ENCODE peak calls at places on chromosomes 7 and 10, in nine cellular contexts. One of them, this sample, is unnamed.

GRCh38 chr7:54615545-54615944 is 73.4 kb downstream of the VSTM2A start:
- DNase-seq in brain microvascular endothelial cell: no peak
- DNase-seq in GF-D8: no peak
- DNase-seq in stimulated activated CD8-positive, alpha-beta memory T cell treated with anti-CD3 and anti-CD28 coated beads, Interleukin-7, amount 100 ng/mL, for 1 hour: no peak
- DNase-seq in ELR: peak; percentile 2
- DNase-seq in aorta: no peak
- DNase-seq in activated T-cell treated with anti-CD3 and anti-CD28 coated beads for 1 hour: no peak
- DNase-seq in mesothelial cell of epicardium: no peak
- DNase-seq in nephron progenitor cell: no peak
- DNase-seq in this sample: no peak

GRCh38 chr7:12821746-12822145 is 134.3 kb downstream of the ARL4A start:
- DNase-seq in brain microvascular endothelial cell: no peak
- DNase-seq in GF-D8: no peak
- DNase-seq in stimulated activated CD8-positive, alpha-beta memory T cell treated with anti-CD3 and anti-CD28 coated beads, Interleukin-7, amount 100 ng/mL, for 1 hour: no peak
- DNase-seq in ELR: no peak
- DNase-seq in aorta: no peak
- DNase-seq in activated T-cell treated with anti-CD3 and anti-CD28 coated beads for 1 hour: no peak
- DNase-seq in mesothelial cell of epicardium: no peak
- DNase-seq in nephron progenitor cell: no peak
- DNase-seq in this sample: no peak

GRCh38 chr10:98301664-98302319 is 33.8 kb upstream of the LOXL4 start:
- DNase-seq in brain microvascular endothelial cell: no peak
- DNase-seq in GF-D8: no peak
- DNase-seq in stimulated activated CD8-positive, alpha-beta memory T cell treated with anti-CD3 and anti-CD28 coated beads, Interleukin-7, amount 100 ng/mL, for 1 hour: no peak
- DNase-seq in ELR: no peak
- DNase-seq in aorta: no peak
- DNase-seq in activated T-cell treated with anti-CD3 and anti-CD28 coated beads for 1 hour: no peak
- DNase-seq in mesothelial cell of epicardium: no peak
- DNase-seq in nephron progenitor cell: no peak
- DNase-seq in this sample: no peak

GRCh38 chr10:63713191-63714144 is 192.3 kb downstream of the REEP3 start:
- DNase-seq in brain microvascular endothelial cell: peak; percentile 63
- DNase-seq in GF-D8: no peak
- DNase-seq in stimulated activated CD8-positive, alpha-beta memory T cell treated with anti-CD3 and anti-CD28 coated beads, Interleukin-7, amount 100 ng/mL, for 1 hour: no peak
- DNase-seq in ELR: peak; percentile 67
- DNase-seq in aorta: peak; percentile 64
- DNase-seq in activated T-cell treated with anti-CD3 and anti-CD28 coated beads for 1 hour: no peak
- DNase-seq in mesothelial cell of epicardium: peak; percentile 54
- DNase-seq in nephron progenitor cell: peak; percentile 27
- DNase-seq in this sample: no peak

GRCh38 chr7:727104-727805 is at the start of gene PRKAR1B:
- DNase-seq in brain microvascular endothelial cell: no peak
- DNase-seq in GF-D8: peak; percentile 9
- DNase-seq in stimulated activated CD8-positive, alpha-beta memory T cell treated with anti-CD3 and anti-CD28 coated beads, Interleukin-7, amount 100 ng/mL, for 1 hour: no peak
- DNase-seq in ELR: peak; percentile 47
- DNase-seq in aorta: no peak
- DNase-seq in activated T-cell treated with anti-CD3 and anti-CD28 coated beads for 1 hour: peak; percentile 9
- DNase-seq in mesothelial cell of epicardium: no peak
- DNase-seq in nephron progenitor cell: peak; percentile 48
- DNase-seq in this sample: peak; percentile 39

GRCh38 chr10:3865565-3865964 is 80.6 kb upstream of the KLF6 start:
- DNase-seq in brain microvascular endothelial cell: no peak
- DNase-seq in GF-D8: no peak
- DNase-seq in stimulated activated CD8-positive, alpha-beta memory T cell treated with anti-CD3 and anti-CD28 coated beads, Interleukin-7, amount 100 ng/mL, for 1 hour: no peak
- DNase-seq in ELR: no peak
- DNase-seq in aorta: no peak
- DNase-seq in activated T-cell treated with anti-CD3 and anti-CD28 coated beads for 1 hour: no peak
- DNase-seq in mesothelial cell of epicardium: no peak
- DNase-seq in nephron progenitor cell: no peak
- DNase-seq in this sample: no peak

GRCh38 chr10:3151889-3152565 is 20.6 kb downstream of the PITRM1 start:
- DNase-seq in brain microvascular endothelial cell: no peak
- DNase-seq in GF-D8: no peak
- DNase-seq in stimulated activated CD8-positive, alpha-beta memory T cell treated with anti-CD3 and anti-CD28 coated beads, Interleukin-7, amount 100 ng/mL, for 1 hour: no peak
- DNase-seq in ELR: no peak
- DNase-seq in aorta: no peak
- DNase-seq in activated T-cell treated with anti-CD3 and anti-CD28 coated beads for 1 hour: no peak
- DNase-seq in mesothelial cell of epicardium: no peak
- DNase-seq in nephron progenitor cell: no peak
- DNase-seq in this sample: no peak

GRCh38 chr7:101466871-101467270 is 104.2 kb downstream of the COL26A1 start:
- DNase-seq in brain microvascular endothelial cell: no peak
- DNase-seq in GF-D8: no peak
- DNase-seq in stimulated activated CD8-positive, alpha-beta memory T cell treated with anti-CD3 and anti-CD28 coated beads, Interleukin-7, amount 100 ng/mL, for 1 hour: no peak
- DNase-seq in ELR: no peak
- DNase-seq in aorta: no peak
- DNase-seq in activated T-cell treated with anti-CD3 and anti-CD28 coated beads for 1 hour: no peak
- DNase-seq in mesothelial cell of epicardium: no peak
- DNase-seq in nephron progenitor cell: no peak
- DNase-seq in this sample: no peak

GRCh38 chr7:46174192-46174572 is 253.1 kb upstream of the IGFBP3 start:
- DNase-seq in brain microvascular endothelial cell: no peak
- DNase-seq in GF-D8: no peak
- DNase-seq in stimulated activated CD8-positive, alpha-beta memory T cell treated with anti-CD3 and anti-CD28 coated beads, Interleukin-7, amount 100 ng/mL, for 1 hour: no peak
- DNase-seq in ELR: no peak
- DNase-seq in aorta: no peak
- DNase-seq in activated T-cell treated with anti-CD3 and anti-CD28 coated beads for 1 hour: no peak
- DNase-seq in mesothelial cell of epicardium: no peak
- DNase-seq in nephron progenitor cell: no peak
- DNase-seq in this sample: no peak

GRCh38 chr7:1709900-1710299 is 39.8 kb downstream of the ELFN1 start:
- DNase-seq in brain microvascular endothelial cell: no peak
- DNase-seq in GF-D8: no peak
- DNase-seq in stimulated activated CD8-positive, alpha-beta memory T cell treated with anti-CD3 and anti-CD28 coated beads, Interleukin-7, amount 100 ng/mL, for 1 hour: no peak
- DNase-seq in ELR: peak; percentile 32
- DNase-seq in aorta: no peak
- DNase-seq in activated T-cell treated with anti-CD3 and anti-CD28 coated beads for 1 hour: no peak
- DNase-seq in mesothelial cell of epicardium: no peak
- DNase-seq in nephron progenitor cell: no peak
- DNase-seq in this sample: no peak

GRCh38 chr10:32166365-32166764 is 110.1 kb upstream of the KIF5B start:
- DNase-seq in brain microvascular endothelial cell: no peak
- DNase-seq in GF-D8: no peak
- DNase-seq in stimulated activated CD8-positive, alpha-beta memory T cell treated with anti-CD3 and anti-CD28 coated beads, Interleukin-7, amount 100 ng/mL, for 1 hour: no peak
- DNase-seq in ELR: no peak
- DNase-seq in aorta: no peak
- DNase-seq in activated T-cell treated with anti-CD3 and anti-CD28 coated beads for 1 hour: no peak
- DNase-seq in mesothelial cell of epicardium: no peak
- DNase-seq in nephron progenitor cell: no peak
- DNase-seq in this sample: no peak

GRCh38 chr10:123772645-123773508 is 106.7 kb downstream of the GPR26 start:
- DNase-seq in brain microvascular endothelial cell: no peak
- DNase-seq in GF-D8: peak; percentile 6
- DNase-seq in stimulated activated CD8-positive, alpha-beta memory T cell treated with anti-CD3 and anti-CD28 coated beads, Interleukin-7, amount 100 ng/mL, for 1 hour: no peak
- DNase-seq in ELR: no peak
- DNase-seq in aorta: no peak
- DNase-seq in activated T-cell treated with anti-CD3 and anti-CD28 coated beads for 1 hour: no peak
- DNase-seq in mesothelial cell of epicardium: no peak
- DNase-seq in nephron progenitor cell: no peak
- DNase-seq in this sample: no peak

GRCh38 chr7:157782041-157782440 is 445.2 kb downstream of the DNAJB6 start:
- DNase-seq in brain microvascular endothelial cell: no peak
- DNase-seq in GF-D8: no peak
- DNase-seq in stimulated activated CD8-positive, alpha-beta memory T cell treated with anti-CD3 and anti-CD28 coated beads, Interleukin-7, amount 100 ng/mL, for 1 hour: no peak
- DNase-seq in ELR: no peak
- DNase-seq in aorta: peak; percentile 21
- DNase-seq in activated T-cell treated with anti-CD3 and anti-CD28 coated beads for 1 hour: no peak
- DNase-seq in mesothelial cell of epicardium: no peak
- DNase-seq in nephron progenitor cell: no peak
- DNase-seq in this sample: no peak

GRCh38 chr7:120806669-120807068 is 51.3 kb downstream of the TSPAN12 start:
- DNase-seq in brain microvascular endothelial cell: no peak
- DNase-seq in GF-D8: no peak
- DNase-seq in stimulated activated CD8-positive, alpha-beta memory T cell treated with anti-CD3 and anti-CD28 coated beads, Interleukin-7, amount 100 ng/mL, for 1 hour: no peak
- DNase-seq in ELR: no peak
- DNase-seq in aorta: no peak
- DNase-seq in activated T-cell treated with anti-CD3 and anti-CD28 coated beads for 1 hour: no peak
- DNase-seq in mesothelial cell of epicardium: no peak
- DNase-seq in nephron progenitor cell: no peak
- DNase-seq in this sample: no peak

GRCh38 chr10:105185101-105185500 is 544.0 kb downstream of the SORCS3 start:
- DNase-seq in brain microvascular endothelial cell: no peak
- DNase-seq in GF-D8: no peak
- DNase-seq in stimulated activated CD8-positive, alpha-beta memory T cell treated with anti-CD3 and anti-CD28 coated beads, Interleukin-7, amount 100 ng/mL, for 1 hour: no peak
- DNase-seq in ELR: no peak
- DNase-seq in aorta: no peak
- DNase-seq in activated T-cell treated with anti-CD3 and anti-CD28 coated beads for 1 hour: no peak
- DNase-seq in mesothelial cell of epicardium: no peak
- DNase-seq in nephron progenitor cell: no peak
- DNase-seq in this sample: no peak

GRCh38 chr7:104928721-104929400 is 85.1 kb upstream of the KMT2E start:
- DNase-seq in brain microvascular endothelial cell: no peak
- DNase-seq in GF-D8: no peak
- DNase-seq in stimulated activated CD8-positive, alpha-beta memory T cell treated with anti-CD3 and anti-CD28 coated beads, Interleukin-7, amount 100 ng/mL, for 1 hour: no peak
- DNase-seq in ELR: no peak
- DNase-seq in aorta: no peak
- DNase-seq in activated T-cell treated with anti-CD3 and anti-CD28 coated beads for 1 hour: no peak
- DNase-seq in mesothelial cell of epicardium: no peak
- DNase-seq in nephron progenitor cell: no peak
- DNase-seq in this sample: no peak

GRCh38 chr10:124181656-124182055 is 88.3 kb upstream of the CHST15 start:
- DNase-seq in brain microvascular endothelial cell: no peak
- DNase-seq in GF-D8: no peak
- DNase-seq in stimulated activated CD8-positive, alpha-beta memory T cell treated with anti-CD3 and anti-CD28 coated beads, Interleukin-7, amount 100 ng/mL, for 1 hour: no peak
- DNase-seq in ELR: no peak
- DNase-seq in aorta: no peak
- DNase-seq in activated T-cell treated with anti-CD3 and anti-CD28 coated beads for 1 hour: no peak
- DNase-seq in mesothelial cell of epicardium: no peak
- DNase-seq in nephron progenitor cell: no peak
- DNase-seq in this sample: no peak

GRCh38 chr7:159027091-159027802 is 117.4 kb downstream of the VIPR2 start:
- DNase-seq in brain microvascular endothelial cell: no peak
- DNase-seq in GF-D8: no peak
- DNase-seq in stimulated activated CD8-positive, alpha-beta memory T cell treated with anti-CD3 and anti-CD28 coated beads, Interleukin-7, amount 100 ng/mL, for 1 hour: no peak
- DNase-seq in ELR: peak; percentile 6
- DNase-seq in aorta: no peak
- DNase-seq in activated T-cell treated with anti-CD3 and anti-CD28 coated beads for 1 hour: no peak
- DNase-seq in mesothelial cell of epicardium: no peak
- DNase-seq in nephron progenitor cell: no peak
- DNase-seq in this sample: no peak

GRCh38 chr10:105358911-105359310 is 717.8 kb downstream of the SORCS3 start:
- DNase-seq in brain microvascular endothelial cell: no peak
- DNase-seq in GF-D8: no peak
- DNase-seq in stimulated activated CD8-positive, alpha-beta memory T cell treated with anti-CD3 and anti-CD28 coated beads, Interleukin-7, amount 100 ng/mL, for 1 hour: no peak
- DNase-seq in ELR: no peak
- DNase-seq in aorta: no peak
- DNase-seq in activated T-cell treated with anti-CD3 and anti-CD28 coated beads for 1 hour: no peak
- DNase-seq in mesothelial cell of epicardium: no peak
- DNase-seq in nephron progenitor cell: no peak
- DNase-seq in this sample: no peak

GRCh38 chr10:1119501-1119900 is 63.3 kb downstream of the WDR37 start:
- DNase-seq in brain microvascular endothelial cell: no peak
- DNase-seq in GF-D8: no peak
- DNase-seq in stimulated activated CD8-positive, alpha-beta memory T cell treated with anti-CD3 and anti-CD28 coated beads, Interleukin-7, amount 100 ng/mL, for 1 hour: no peak
- DNase-seq in ELR: no peak
- DNase-seq in aorta: no peak
- DNase-seq in activated T-cell treated with anti-CD3 and anti-CD28 coated beads for 1 hour: no peak
- DNase-seq in mesothelial cell of epicardium: no peak
- DNase-seq in nephron progenitor cell: no peak
- DNase-seq in this sample: no peak

GRCh38 chr7:155368894-155369600 is 71.4 kb downstream of the INSIG1 start:
- DNase-seq in brain microvascular endothelial cell: no peak
- DNase-seq in GF-D8: peak; percentile 83
- DNase-seq in stimulated activated CD8-positive, alpha-beta memory T cell treated with anti-CD3 and anti-CD28 coated beads, Interleukin-7, amount 100 ng/mL, for 1 hour: no peak
- DNase-seq in ELR: no peak
- DNase-seq in aorta: peak; percentile 22
- DNase-seq in activated T-cell treated with anti-CD3 and anti-CD28 coated beads for 1 hour: no peak
- DNase-seq in mesothelial cell of epicardium: no peak
- DNase-seq in nephron progenitor cell: no peak
- DNase-seq in this sample: no peak

GRCh38 chr10:114735946-114736345 is 77.9 kb upstream of the ABLIM1 start:
- DNase-seq in brain microvascular endothelial cell: no peak
- DNase-seq in GF-D8: no peak
- DNase-seq in stimulated activated CD8-positive, alpha-beta memory T cell treated with anti-CD3 and anti-CD28 coated beads, Interleukin-7, amount 100 ng/mL, for 1 hour: no peak
- DNase-seq in ELR: no peak
- DNase-seq in aorta: no peak
- DNase-seq in activated T-cell treated with anti-CD3 and anti-CD28 coated beads for 1 hour: no peak
- DNase-seq in mesothelial cell of epicardium: no peak
- DNase-seq in nephron progenitor cell: no peak
- DNase-seq in this sample: no peak

GRCh38 chr10:88392222-88392621 is 190.9 kb downstream of the RNLS start:
- DNase-seq in brain microvascular endothelial cell: no peak
- DNase-seq in GF-D8: no peak
- DNase-seq in stimulated activated CD8-positive, alpha-beta memory T cell treated with anti-CD3 and anti-CD28 coated beads, Interleukin-7, amount 100 ng/mL, for 1 hour: no peak
- DNase-seq in ELR: no peak
- DNase-seq in aorta: no peak
- DNase-seq in activated T-cell treated with anti-CD3 and anti-CD28 coated beads for 1 hour: no peak
- DNase-seq in mesothelial cell of epicardium: no peak
- DNase-seq in nephron progenitor cell: no peak
- DNase-seq in this sample: no peak

GRCh38 chr10:113183543-113183942 is 233.5 kb downstream of the TCF7L2 start:
- DNase-seq in brain microvascular endothelial cell: no peak
- DNase-seq in GF-D8: no peak
- DNase-seq in stimulated activated CD8-positive, alpha-beta memory T cell treated with anti-CD3 and anti-CD28 coated beads, Interleukin-7, amount 100 ng/mL, for 1 hour: no peak
- DNase-seq in ELR: no peak
- DNase-seq in aorta: no peak
- DNase-seq in activated T-cell treated with anti-CD3 and anti-CD28 coated beads for 1 hour: no peak
- DNase-seq in mesothelial cell of epicardium: no peak
- DNase-seq in nephron progenitor cell: no peak
- DNase-seq in this sample: no peak

GRCh38 chr10:10584164-10584563 is 433.5 kb upstream of the CELF2 start:
- DNase-seq in brain microvascular endothelial cell: no peak
- DNase-seq in GF-D8: no peak
- DNase-seq in stimulated activated CD8-positive, alpha-beta memory T cell treated with anti-CD3 and anti-CD28 coated beads, Interleukin-7, amount 100 ng/mL, for 1 hour: no peak
- DNase-seq in ELR: no peak
- DNase-seq in aorta: no peak
- DNase-seq in activated T-cell treated with anti-CD3 and anti-CD28 coated beads for 1 hour: no peak
- DNase-seq in mesothelial cell of epicardium: no peak
- DNase-seq in nephron progenitor cell: no peak
- DNase-seq in this sample: no peak

GRCh38 chr7:107917770-107918651 is 27.0 kb downstream of the DLD start:
- DNase-seq in brain microvascular endothelial cell: no peak
- DNase-seq in GF-D8: no peak
- DNase-seq in stimulated activated CD8-positive, alpha-beta memory T cell treated with anti-CD3 and anti-CD28 coated beads, Interleukin-7, amount 100 ng/mL, for 1 hour: no peak
- DNase-seq in ELR: no peak
- DNase-seq in aorta: no peak
- DNase-seq in activated T-cell treated with anti-CD3 and anti-CD28 coated beads for 1 hour: no peak
- DNase-seq in mesothelial cell of epicardium: no peak
- DNase-seq in nephron progenitor cell: no peak
- DNase-seq in this sample: no peak

GRCh38 chr10:79451046-79451699 is 5.7 kb upstream of the ZCCHC24 start:
- DNase-seq in brain microvascular endothelial cell: no peak
- DNase-seq in GF-D8: no peak
- DNase-seq in stimulated activated CD8-positive, alpha-beta memory T cell treated with anti-CD3 and anti-CD28 coated beads, Interleukin-7, amount 100 ng/mL, for 1 hour: no peak
- DNase-seq in ELR: no peak
- DNase-seq in aorta: no peak
- DNase-seq in activated T-cell treated with anti-CD3 and anti-CD28 coated beads for 1 hour: no peak
- DNase-seq in mesothelial cell of epicardium: no peak
- DNase-seq in nephron progenitor cell: no peak
- DNase-seq in this sample: no peak

GRCh38 chr10:45581497-45582385 is 90.8 kb downstream of the ZFAND4 start:
- DNase-seq in brain microvascular endothelial cell: no peak
- DNase-seq in GF-D8: no peak
- DNase-seq in stimulated activated CD8-positive, alpha-beta memory T cell treated with anti-CD3 and anti-CD28 coated beads, Interleukin-7, amount 100 ng/mL, for 1 hour: no peak
- DNase-seq in ELR: peak; percentile 21
- DNase-seq in aorta: no peak
- DNase-seq in activated T-cell treated with anti-CD3 and anti-CD28 coated beads for 1 hour: no peak
- DNase-seq in mesothelial cell of epicardium: no peak
- DNase-seq in nephron progenitor cell: no peak
- DNase-seq in this sample: no peak

GRCh38 chr10:43193496-43194080 is 55.3 kb downstream of the CSGALNACT2 start:
- DNase-seq in brain microvascular endothelial cell: no peak
- DNase-seq in GF-D8: no peak
- DNase-seq in stimulated activated CD8-positive, alpha-beta memory T cell treated with anti-CD3 and anti-CD28 coated beads, Interleukin-7, amount 100 ng/mL, for 1 hour: no peak
- DNase-seq in ELR: no peak
- DNase-seq in aorta: peak; percentile 33
- DNase-seq in activated T-cell treated with anti-CD3 and anti-CD28 coated beads for 1 hour: no peak
- DNase-seq in mesothelial cell of epicardium: no peak
- DNase-seq in nephron progenitor cell: no peak
- DNase-seq in this sample: no peak

GRCh38 chr7:503046-503574 is 16.5 kb downstream of the PDGFA start:
- DNase-seq in brain microvascular endothelial cell: no peak
- DNase-seq in GF-D8: no peak
- DNase-seq in stimulated activated CD8-positive, alpha-beta memory T cell treated with anti-CD3 and anti-CD28 coated beads, Interleukin-7, amount 100 ng/mL, for 1 hour: no peak
- DNase-seq in ELR: no peak
- DNase-seq in aorta: peak; percentile 30
- DNase-seq in activated T-cell treated with anti-CD3 and anti-CD28 coated beads for 1 hour: no peak
- DNase-seq in mesothelial cell of epicardium: no peak
- DNase-seq in nephron progenitor cell: no peak
- DNase-seq in this sample: no peak